ENCODE peak calls at places on chromosome 3, in four cellular contexts. One of them, this sample, is unnamed.

GRCh38 chr3:54743755-54744154 is 184.1 kb downstream of the LRTM1 start:
- DNase-seq in IMR-90: no peak
- DNase-seq in H9: no peak
- DNase-seq in H1: no peak
- DNase-seq in this sample: no peak

GRCh38 chr3:157913751-157914150 is 192.5 kb downstream of the SHOX2 start:
- DNase-seq in IMR-90: peak
- DNase-seq in H9: no peak
- DNase-seq in H1: no peak
- DNase-seq in this sample: no peak

GRCh38 chr3:129383292-129383860 is 45.1 kb downstream of the EFCAB12 start:
- DNase-seq in IMR-90: peak
- DNase-seq in H9: peak
- DNase-seq in H1: peak
- DNase-seq in this sample: peak

GRCh38 chr3:98877132-98877531 is 24.4 kb downstream of the DCBLD2 start:
- DNase-seq in IMR-90: no peak
- DNase-seq in H9: no peak
- DNase-seq in H1: no peak
- DNase-seq in this sample: no peak

GRCh38 chr3:177236704-177237103 is 39.4 kb upstream of the TBL1XR1 start:
- DNase-seq in IMR-90: peak
- DNase-seq in H9: no peak
- DNase-seq in H1: no peak
- DNase-seq in this sample: no peak

GRCh38 chr3:24355806-24356205 is 138.8 kb downstream of the THRB start:
- DNase-seq in IMR-90: no peak
- DNase-seq in H9: no peak
- DNase-seq in H1: no peak
- DNase-seq in this sample: no peak

GRCh38 chr3:195119461-195120198 is 151.3 kb downstream of the XXYLT1 start:
- DNase-seq in IMR-90: peak
- DNase-seq in H9: peak
- DNase-seq in H1: no peak
- DNase-seq in this sample: peak

GRCh38 chr3:4776980-4777581 is 202.2 kb upstream of the BHLHE40 start:
- DNase-seq in IMR-90: no peak
- DNase-seq in H9: no peak
- DNase-seq in H1: no peak
- DNase-seq in this sample: no peak

GRCh38 chr3:69085543-69086132 is 901 bp downstream of the ARL6IP5 start:
- DNase-seq in IMR-90: no peak
- DNase-seq in H9: no peak
- DNase-seq in H1: no peak
- DNase-seq in this sample: no peak

GRCh38 chr3:40843851-40844548 is 319.2 kb downstream of the ZNF621 start:
- DNase-seq in IMR-90: no peak
- DNase-seq in H9: peak
- DNase-seq in H1: no peak
- DNase-seq in this sample: peak

GRCh38 chr3:64327039-64327804 is 102.0 kb upstream of the PRICKLE2 start:
- DNase-seq in IMR-90: no peak
- DNase-seq in H9: no peak
- DNase-seq in H1: no peak
- DNase-seq in this sample: no peak

GRCh38 chr3:459376-459710 is 262.8 kb downstream of the CHL1 start:
- DNase-seq in IMR-90: no peak
- DNase-seq in H9: no peak
- DNase-seq in H1: no peak
- DNase-seq in this sample: no peak

GRCh38 chr3:102223139-102223538 is 211.7 kb upstream of the ZPLD1 start:
- DNase-seq in IMR-90: no peak
- DNase-seq in H9: no peak
- DNase-seq in H1: no peak
- DNase-seq in this sample: no peak

GRCh38 chr3:184289426-184289938 is 9.6 kb upstream of the PSMD2 start:
- DNase-seq in IMR-90: peak
- DNase-seq in H9: peak
- DNase-seq in H1: peak
- DNase-seq in this sample: peak

GRCh38 chr3:12014613-12015012 is 10.4 kb downstream of the SYN2 start:
- DNase-seq in IMR-90: no peak
- DNase-seq in H9: no peak
- DNase-seq in H1: no peak
- DNase-seq in this sample: no peak

GRCh38 chr3:160403028-160403545 is 3.6 kb downstream of the SMC4 start:
- DNase-seq in IMR-90: peak
- DNase-seq in H9: no peak
- DNase-seq in H1: no peak
- DNase-seq in this sample: no peak

GRCh38 chr3:89113887-89114840 is 6.7 kb downstream of the EPHA3 start:
- DNase-seq in IMR-90: peak
- DNase-seq in H9: peak
- DNase-seq in H1: peak
- DNase-seq in this sample: peak

GRCh38 chr3:145015243-145015642 is 1043.6 kb downstream of the DIPK2A start:
- DNase-seq in IMR-90: peak
- DNase-seq in H9: no peak
- DNase-seq in H1: no peak
- DNase-seq in this sample: no peak

GRCh38 chr3:51669241-51670052 is 1.6 kb upstream of the TEX264 start:
- DNase-seq in IMR-90: peak
- DNase-seq in H9: peak
- DNase-seq in H1: peak
- DNase-seq in this sample: peak
- H4K5ac ChIP-seq in IMR-90: no peak
- H4K5ac ChIP-seq in H9: no peak
- H4K5ac ChIP-seq in H1: no peak
- H4K5ac ChIP-seq in this sample: no peak

GRCh38 chr3:96996009-96996408 is 181.6 kb downstream of the EPHA6 start:
- DNase-seq in IMR-90: no peak
- DNase-seq in H9: no peak
- DNase-seq in H1: no peak
- DNase-seq in this sample: no peak
- H3K4me2 ChIP-seq in IMR-90: no peak
- H3K4me2 ChIP-seq in H9: no peak
- H3K4me2 ChIP-seq in H1: no peak
- H3K4me2 ChIP-seq in this sample: no peak

GRCh38 chr3:187735383-187735782 is 9.9 kb downstream of the BCL6 start:
- DNase-seq in IMR-90: no peak
- DNase-seq in H9: no peak
- DNase-seq in H1: no peak
- DNase-seq in this sample: no peak

GRCh38 chr3:187738089-187738399 is 7.2 kb downstream of the BCL6 start:
- DNase-seq in IMR-90: no peak
- DNase-seq in H9: no peak
- DNase-seq in H1: no peak
- DNase-seq in this sample: no peak

GRCh38 chr3:187735837-187736236 is 9.4 kb downstream of the BCL6 start:
- DNase-seq in IMR-90: no peak
- DNase-seq in H9: no peak
- DNase-seq in H1: no peak
- DNase-seq in this sample: no peak

GRCh38 chr3:187737401-187738088 is 7.7 kb downstream of the BCL6 start:
- DNase-seq in IMR-90: peak
- DNase-seq in H9: peak
- DNase-seq in H1: peak
- DNase-seq in this sample: peak

GRCh38 chr3:187736418-187736871 is 8.8 kb downstream of the BCL6 start:
- DNase-seq in IMR-90: peak
- DNase-seq in H9: no peak
- DNase-seq in H1: no peak
- DNase-seq in this sample: peak
- H2BK120ac ChIP-seq in IMR-90: no peak
- H2BK120ac ChIP-seq in H9: no peak
- H2BK120ac ChIP-seq in H1: no peak
- H2BK120ac ChIP-seq in this sample: no peak

DNA sequence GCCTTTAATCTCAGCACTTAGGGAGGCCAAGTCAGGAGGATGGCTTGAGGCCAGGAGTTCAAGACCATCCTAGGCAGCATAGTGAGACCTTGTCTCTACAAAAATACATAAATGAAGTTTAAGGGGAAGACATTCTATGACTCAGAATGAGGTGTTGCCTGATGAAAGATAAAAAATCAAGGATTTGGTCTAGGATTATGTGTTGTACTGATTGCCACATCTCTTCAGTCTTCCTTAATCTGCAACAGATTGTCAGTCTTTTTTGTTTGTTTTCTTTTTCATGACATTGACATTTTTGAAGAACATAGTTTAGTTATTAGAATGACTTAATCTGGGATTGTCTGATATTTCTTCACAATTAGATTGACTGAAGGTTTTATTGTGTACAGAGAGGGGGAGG is 26.3 kb upstream of the DPPA4 start:
- DNase-seq in IMR-90: no peak
- DNase-seq in H9: no peak
- DNase-seq in H1: no peak
- DNase-seq in this sample: no peak
- H4K5ac ChIP-seq in IMR-90: no peak
- H4K5ac ChIP-seq in H9: no peak
- H4K5ac ChIP-seq in H1: no peak
- H4K5ac ChIP-seq in this sample: no peak

GRCh38 chr3:181700168-181701087 is 11.3 kb upstream of the SOX2 start:
- DNase-seq in IMR-90: peak
- DNase-seq in H9: peak
- DNase-seq in H1: peak
- DNase-seq in this sample: peak

GRCh38 chr3:181707980-181708379 is 3.7 kb upstream of the SOX2 start:
- DNase-seq in IMR-90: no peak
- DNase-seq in H9: no peak
- DNase-seq in H1: no peak
- DNase-seq in this sample: peak

GRCh38 chr3:181705081-181705480 is 6.6 kb upstream of the SOX2 start:
- DNase-seq in IMR-90: no peak
- DNase-seq in H9: no peak
- DNase-seq in H1: peak
- DNase-seq in this sample: no peak

GRCh38 chr3:181704421-181705066 is 7.2 kb upstream of the SOX2 start:
- DNase-seq in IMR-90: no peak
- DNase-seq in H9: no peak
- DNase-seq in H1: peak
- DNase-seq in this sample: no peak

DNA sequence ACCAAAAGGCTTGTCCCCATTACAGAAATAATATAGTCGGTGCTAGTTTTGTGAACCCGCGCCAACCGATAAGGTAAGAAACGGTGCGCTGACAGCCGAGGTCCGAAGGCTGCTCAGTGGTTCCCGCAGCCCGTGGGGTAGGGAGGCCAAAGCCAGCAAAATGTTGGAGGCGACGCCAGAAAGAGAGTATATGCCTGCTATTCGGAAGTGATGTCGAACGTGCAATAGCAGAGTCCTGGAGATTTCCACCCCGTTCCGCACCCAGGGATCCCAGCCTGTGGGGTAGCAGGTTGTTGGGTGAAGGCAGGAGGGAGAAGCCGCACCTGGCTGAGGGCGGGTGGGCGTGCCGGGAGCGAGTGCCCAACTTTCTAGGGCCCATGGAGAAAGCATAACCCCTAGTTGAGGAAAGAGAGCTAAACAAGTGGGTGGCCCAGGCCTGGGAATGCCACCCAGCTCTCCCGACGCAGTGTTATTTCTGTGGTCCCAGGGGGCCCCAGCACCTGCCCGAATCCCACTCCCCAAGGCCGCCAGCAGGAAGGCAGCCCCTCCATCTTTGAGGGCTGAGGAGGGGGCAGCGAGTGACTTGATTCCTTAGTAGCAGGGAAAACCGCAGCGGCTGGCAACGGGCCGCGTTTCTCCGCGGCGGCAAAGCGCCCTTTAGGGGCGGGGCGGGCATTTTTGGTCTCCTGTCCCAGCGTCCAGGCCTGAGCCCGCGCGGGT is 7.9 kb upstream of the SOX2 start:
- DNase-seq in IMR-90: no peak
- DNase-seq in H9: peak
- DNase-seq in H1: peak
- DNase-seq in this sample: no peak
- H3K4me2 ChIP-seq in IMR-90: no peak
- H3K4me2 ChIP-seq in H9: peak
- H3K4me2 ChIP-seq in H1: peak
- H3K4me2 ChIP-seq in this sample: peak

DNA sequence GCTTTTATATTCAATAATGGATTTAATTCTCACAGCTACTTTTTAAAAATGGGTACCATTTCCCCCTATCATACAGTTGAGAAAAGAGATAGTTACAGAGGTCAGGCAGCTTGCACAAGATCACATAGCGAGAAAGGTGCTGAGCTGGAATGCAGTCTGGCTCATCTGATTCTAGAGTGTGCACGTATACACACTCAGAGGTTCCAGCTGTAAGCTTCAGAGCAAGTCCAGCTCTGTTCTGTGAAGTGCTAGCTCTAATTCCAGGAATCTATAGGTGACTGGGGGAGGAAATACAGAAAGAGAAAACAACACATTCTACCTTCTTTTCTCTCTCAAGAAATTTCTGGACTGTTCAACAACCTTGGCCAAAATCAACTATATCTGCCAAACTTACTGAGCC is 318.7 kb downstream of the FOXP1 start:
- DNase-seq in IMR-90: no peak
- DNase-seq in H9: no peak
- DNase-seq in H1: no peak
- DNase-seq in this sample: no peak
- H2BK120ac ChIP-seq in IMR-90: no peak
- H2BK120ac ChIP-seq in H9: no peak
- H2BK120ac ChIP-seq in H1: no peak
- H2BK120ac ChIP-seq in this sample: no peak

This sample was measured in mesendoderm.